ENCODE peak calls at places on chromosomes 13 and 19, in ten cellular contexts. One of them, this sample, is unnamed.

GRCh38 chr13:98275711-98276171 is 98.7 kb upstream of the RNF113B start:
- DNase-seq in tibial artery: no peak
- DNase-seq in CD8-positive, alpha-beta T cell: no peak
- DNase-seq in RWPE1: no peak
- DNase-seq in dorsolateral prefrontal cortex: no peak
- DNase-seq in osteocyte: no peak
- DNase-seq in cardiac fibroblast: no peak
- DNase-seq in breast epithelium: no peak
- DNase-seq in astrocyte of the cerebellum: no peak
- DNase-seq in Calu3: no peak
- DNase-seq in this sample: no peak

GRCh38 chr19:2455481-2456300 is 1.1 kb downstream of the LMNB2 start:
- DNase-seq in RWPE1: peak; percentile 42
- DNase-seq in osteocyte: peak; percentile 85
- DNase-seq in breast epithelium: no peak
- DNase-seq in cardiac fibroblast: no peak
- DNase-seq in astrocyte of the cerebellum: no peak
- DNase-seq in dorsolateral prefrontal cortex: peak; percentile 21
- DNase-seq in CD8-positive, alpha-beta T cell: peak; percentile 22
- DNase-seq in tibial artery: no peak
- DNase-seq in Calu3: no peak
- DNase-seq in this sample: peak; percentile 90

GRCh38 chr13:72634859-72635258 is 92.6 kb downstream of the MZT1 start:
- DNase-seq in astrocyte of the cerebellum: no peak
- DNase-seq in osteocyte: no peak
- DNase-seq in breast epithelium: no peak
- DNase-seq in cardiac fibroblast: no peak
- DNase-seq in CD8-positive, alpha-beta T cell: no peak
- DNase-seq in Calu3: no peak
- DNase-seq in dorsolateral prefrontal cortex: no peak
- DNase-seq in RWPE1: no peak
- DNase-seq in tibial artery: no peak
- DNase-seq in this sample: no peak

GRCh38 chr19:20171285-20171684 is 4.3 kb downstream of the ZNF486 start:
- DNase-seq in CD8-positive, alpha-beta T cell: no peak
- DNase-seq in RWPE1: peak; percentile 3
- DNase-seq in osteocyte: no peak
- DNase-seq in breast epithelium: no peak
- DNase-seq in astrocyte of the cerebellum: no peak
- DNase-seq in tibial artery: no peak
- DNase-seq in Calu3: no peak
- DNase-seq in dorsolateral prefrontal cortex: no peak
- DNase-seq in cardiac fibroblast: no peak
- DNase-seq in this sample: no peak

GRCh38 chr19:16921766-16922591 is 33.2 kb downstream of the F2RL3 start:
- DNase-seq in astrocyte of the cerebellum: no peak
- DNase-seq in dorsolateral prefrontal cortex: no peak
- DNase-seq in RWPE1: no peak
- DNase-seq in Calu3: no peak
- DNase-seq in breast epithelium: no peak
- DNase-seq in CD8-positive, alpha-beta T cell: no peak
- DNase-seq in osteocyte: no peak
- DNase-seq in cardiac fibroblast: no peak
- DNase-seq in tibial artery: no peak
- DNase-seq in this sample: peak; percentile 33

GRCh38 chr13:59247166-59247565 is 916.6 kb downstream of the DIAPH3 start:
- DNase-seq in osteocyte: no peak
- DNase-seq in tibial artery: no peak
- DNase-seq in Calu3: no peak
- DNase-seq in breast epithelium: no peak
- DNase-seq in dorsolateral prefrontal cortex: no peak
- DNase-seq in astrocyte of the cerebellum: no peak
- DNase-seq in CD8-positive, alpha-beta T cell: no peak
- DNase-seq in cardiac fibroblast: no peak
- DNase-seq in RWPE1: no peak
- DNase-seq in this sample: no peak

GRCh38 chr19:13156968-13157882 is 7.0 kb downstream of the IER2 start:
- DNase-seq in CD8-positive, alpha-beta T cell: no peak
- DNase-seq in breast epithelium: no peak
- DNase-seq in tibial artery: no peak
- DNase-seq in osteocyte: no peak
- DNase-seq in astrocyte of the cerebellum: no peak
- DNase-seq in cardiac fibroblast: peak; percentile 28
- DNase-seq in Calu3: no peak
- DNase-seq in RWPE1: no peak
- DNase-seq in dorsolateral prefrontal cortex: no peak
- DNase-seq in this sample: no peak

GRCh38 chr13:35699805-35700204 is 223.3 kb upstream of the MAB21L1 start:
- DNase-seq in breast epithelium: no peak
- DNase-seq in tibial artery: peak; percentile 50
- DNase-seq in dorsolateral prefrontal cortex: no peak
- DNase-seq in RWPE1: no peak
- DNase-seq in cardiac fibroblast: peak; percentile 24
- DNase-seq in Calu3: no peak
- DNase-seq in CD8-positive, alpha-beta T cell: no peak
- DNase-seq in astrocyte of the cerebellum: peak; percentile 40
- DNase-seq in osteocyte: no peak
- DNase-seq in this sample: no peak

GRCh38 chr13:41610426-41610825 is 153.1 kb downstream of the RGCC start:
- DNase-seq in tibial artery: no peak
- DNase-seq in breast epithelium: no peak
- DNase-seq in dorsolateral prefrontal cortex: no peak
- DNase-seq in CD8-positive, alpha-beta T cell: no peak
- DNase-seq in osteocyte: no peak
- DNase-seq in astrocyte of the cerebellum: peak; percentile 92
- DNase-seq in cardiac fibroblast: peak; percentile 93
- DNase-seq in Calu3: peak; percentile 49
- DNase-seq in RWPE1: peak; percentile 88
- DNase-seq in this sample: no peak

GRCh38 chr19:4693078-4693350 is 22.9 kb upstream of the MYDGF start:
- DNase-seq in tibial artery: no peak
- DNase-seq in osteocyte: no peak
- DNase-seq in dorsolateral prefrontal cortex: no peak
- DNase-seq in RWPE1: no peak
- DNase-seq in astrocyte of the cerebellum: no peak
- DNase-seq in cardiac fibroblast: no peak
- DNase-seq in CD8-positive, alpha-beta T cell: no peak
- DNase-seq in Calu3: no peak
- DNase-seq in breast epithelium: no peak
- DNase-seq in this sample: no peak

GRCh38 chr13:47135800-47136658 is 239.2 kb upstream of the HTR2A start:
- DNase-seq in astrocyte of the cerebellum: no peak
- DNase-seq in breast epithelium: no peak
- DNase-seq in Calu3: no peak
- DNase-seq in dorsolateral prefrontal cortex: no peak
- DNase-seq in osteocyte: no peak
- DNase-seq in cardiac fibroblast: no peak
- DNase-seq in CD8-positive, alpha-beta T cell: no peak
- DNase-seq in tibial artery: no peak
- DNase-seq in RWPE1: no peak
- DNase-seq in this sample: no peak

GRCh38 chr13:89897681-89898080 is 1449.8 kb upstream of the MIR17HG start:
- DNase-seq in tibial artery: no peak
- DNase-seq in astrocyte of the cerebellum: no peak
- DNase-seq in cardiac fibroblast: no peak
- DNase-seq in CD8-positive, alpha-beta T cell: no peak
- DNase-seq in RWPE1: no peak
- DNase-seq in osteocyte: no peak
- DNase-seq in breast epithelium: no peak
- DNase-seq in dorsolateral prefrontal cortex: no peak
- DNase-seq in Calu3: no peak
- DNase-seq in this sample: peak; percentile 19

DNA sequence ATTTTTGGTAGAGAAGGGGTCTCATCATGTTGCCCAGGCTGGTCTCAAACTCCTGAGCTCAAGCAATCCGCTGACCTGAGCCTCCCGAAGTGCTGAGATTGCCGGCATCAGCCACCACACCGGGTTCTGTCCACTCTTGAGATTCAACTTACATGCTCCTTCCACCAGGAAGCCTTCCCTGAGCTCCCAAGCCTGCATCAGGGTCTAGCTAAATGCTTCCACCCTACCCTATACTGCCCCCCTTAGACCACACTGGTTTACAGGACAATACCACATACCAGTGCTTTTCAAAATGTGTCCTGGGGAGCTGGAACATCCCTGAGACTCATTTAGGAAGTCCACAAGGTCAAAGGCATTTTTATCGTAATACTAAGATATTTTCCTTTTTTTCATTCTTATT is 15.1 kb upstream of the CACNG8 start:
- DNase-seq in breast epithelium: no peak
- DNase-seq in Calu3: peak; percentile 41
- DNase-seq in astrocyte of the cerebellum: no peak
- DNase-seq in osteocyte: no peak
- DNase-seq in CD8-positive, alpha-beta T cell: no peak
- DNase-seq in tibial artery: no peak
- DNase-seq in cardiac fibroblast: no peak
- DNase-seq in RWPE1: no peak
- DNase-seq in dorsolateral prefrontal cortex: no peak
- DNase-seq in this sample: no peak
- TF ChIP-seq CTCF in breast epithelium: no peak
- TF ChIP-seq CTCF in Calu3: no peak
- TF ChIP-seq CTCF in astrocyte of the cerebellum: no peak
- TF ChIP-seq CTCF in osteocyte: no peak
- TF ChIP-seq CTCF in CD8-positive, alpha-beta T cell: no peak
- TF ChIP-seq CTCF in tibial artery: no peak
- TF ChIP-seq CTCF in cardiac fibroblast: peak; percentile 18
- TF ChIP-seq CTCF in RWPE1: no peak
- TF ChIP-seq CTCF in dorsolateral prefrontal cortex: no peak
- TF ChIP-seq CTCF in this sample: no peak

GRCh38 chr13:48508001-48508400 is 24.9 kb downstream of the RCBTB2 start:
- DNase-seq in tibial artery: no peak
- DNase-seq in osteocyte: no peak
- DNase-seq in CD8-positive, alpha-beta T cell: no peak
- DNase-seq in Calu3: no peak
- DNase-seq in astrocyte of the cerebellum: no peak
- DNase-seq in dorsolateral prefrontal cortex: no peak
- DNase-seq in breast epithelium: no peak
- DNase-seq in RWPE1: peak; percentile 68
- DNase-seq in cardiac fibroblast: no peak
- DNase-seq in this sample: no peak

GRCh38 chr13:48504606-48505369 is 28.1 kb downstream of the RCBTB2 start:
- DNase-seq in tibial artery: no peak
- DNase-seq in Calu3: no peak
- DNase-seq in breast epithelium: no peak
- DNase-seq in RWPE1: no peak
- DNase-seq in cardiac fibroblast: no peak
- DNase-seq in osteocyte: no peak
- DNase-seq in CD8-positive, alpha-beta T cell: no peak
- DNase-seq in astrocyte of the cerebellum: no peak
- DNase-seq in dorsolateral prefrontal cortex: no peak
- DNase-seq in this sample: no peak

GRCh38 chr13:48506092-48506701 is 26.7 kb downstream of the RCBTB2 start:
- DNase-seq in dorsolateral prefrontal cortex: no peak
- DNase-seq in CD8-positive, alpha-beta T cell: no peak
- DNase-seq in RWPE1: no peak
- DNase-seq in breast epithelium: no peak
- DNase-seq in osteocyte: no peak
- DNase-seq in astrocyte of the cerebellum: no peak
- DNase-seq in cardiac fibroblast: no peak
- DNase-seq in tibial artery: no peak
- DNase-seq in Calu3: no peak
- DNase-seq in this sample: no peak

GRCh38 chr13:48507024-48507423 is 25.9 kb downstream of the RCBTB2 start:
- DNase-seq in osteocyte: no peak
- DNase-seq in dorsolateral prefrontal cortex: no peak
- DNase-seq in tibial artery: no peak
- DNase-seq in cardiac fibroblast: no peak
- DNase-seq in breast epithelium: peak; percentile 88
- DNase-seq in RWPE1: peak; percentile 38
- DNase-seq in astrocyte of the cerebellum: no peak
- DNase-seq in CD8-positive, alpha-beta T cell: no peak
- DNase-seq in Calu3: no peak
- DNase-seq in this sample: no peak

DNA sequence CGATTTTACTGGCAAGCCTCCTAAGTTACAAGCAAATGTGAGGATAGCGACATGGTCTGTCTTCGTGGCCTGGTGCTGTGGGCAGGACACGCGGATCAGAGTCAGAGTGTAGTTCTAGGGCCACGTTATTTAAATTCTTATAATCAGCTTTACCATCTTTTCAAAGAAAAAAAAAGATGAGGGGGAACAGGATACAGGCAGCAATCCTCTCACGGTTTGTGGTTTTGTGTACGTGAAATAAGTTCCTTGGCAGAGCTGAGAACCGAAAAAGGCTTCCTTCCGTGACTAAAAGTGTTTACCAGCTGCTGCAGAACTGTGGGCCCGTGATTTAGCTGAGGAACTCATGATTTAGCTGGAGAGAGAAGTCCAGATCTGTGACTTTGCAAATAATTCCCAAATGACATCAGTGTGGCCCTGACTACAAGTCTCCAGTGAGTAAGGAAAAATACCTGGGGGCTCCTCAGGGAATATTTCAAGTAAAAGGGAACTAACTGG is 27.2 kb downstream of the RCBTB2 start:
- DNase-seq in tibial artery: peak; percentile 65
- DNase-seq in dorsolateral prefrontal cortex: peak; percentile 50
- DNase-seq in cardiac fibroblast: no peak
- DNase-seq in CD8-positive, alpha-beta T cell: peak; percentile 36
- DNase-seq in Calu3: no peak
- DNase-seq in astrocyte of the cerebellum: no peak
- DNase-seq in breast epithelium: no peak
- DNase-seq in RWPE1: no peak
- DNase-seq in osteocyte: no peak
- DNase-seq in this sample: peak; percentile 56
- TF ChIP-seq CTCF in tibial artery: no peak
- TF ChIP-seq CTCF in dorsolateral prefrontal cortex: no peak
- TF ChIP-seq CTCF in cardiac fibroblast: no peak
- TF ChIP-seq CTCF in CD8-positive, alpha-beta T cell: no peak
- TF ChIP-seq CTCF in Calu3: no peak
- TF ChIP-seq CTCF in astrocyte of the cerebellum: no peak
- TF ChIP-seq CTCF in breast epithelium: no peak
- TF ChIP-seq CTCF in RWPE1: no peak
- TF ChIP-seq CTCF in osteocyte: no peak
- TF ChIP-seq CTCF in this sample: no peak

GRCh38 chr19:38044267-38045111 is 137.5 kb downstream of the SIPA1L3 start:
- DNase-seq in osteocyte: no peak
- DNase-seq in astrocyte of the cerebellum: no peak
- DNase-seq in tibial artery: no peak
- DNase-seq in breast epithelium: no peak
- DNase-seq in CD8-positive, alpha-beta T cell: no peak
- DNase-seq in RWPE1: peak; percentile 26
- DNase-seq in cardiac fibroblast: peak; percentile 39
- DNase-seq in Calu3: no peak
- DNase-seq in dorsolateral prefrontal cortex: no peak
- DNase-seq in this sample: peak; percentile 32
- TF ChIP-seq CTCF in osteocyte: no peak
- TF ChIP-seq CTCF in astrocyte of the cerebellum: no peak
- TF ChIP-seq CTCF in tibial artery: no peak
- TF ChIP-seq CTCF in breast epithelium: no peak
- TF ChIP-seq CTCF in CD8-positive, alpha-beta T cell: no peak
- TF ChIP-seq CTCF in RWPE1: no peak
- TF ChIP-seq CTCF in cardiac fibroblast: peak; percentile 5
- TF ChIP-seq CTCF in Calu3: no peak
- TF ChIP-seq CTCF in dorsolateral prefrontal cortex: no peak
- TF ChIP-seq CTCF in this sample: no peak

DNA sequence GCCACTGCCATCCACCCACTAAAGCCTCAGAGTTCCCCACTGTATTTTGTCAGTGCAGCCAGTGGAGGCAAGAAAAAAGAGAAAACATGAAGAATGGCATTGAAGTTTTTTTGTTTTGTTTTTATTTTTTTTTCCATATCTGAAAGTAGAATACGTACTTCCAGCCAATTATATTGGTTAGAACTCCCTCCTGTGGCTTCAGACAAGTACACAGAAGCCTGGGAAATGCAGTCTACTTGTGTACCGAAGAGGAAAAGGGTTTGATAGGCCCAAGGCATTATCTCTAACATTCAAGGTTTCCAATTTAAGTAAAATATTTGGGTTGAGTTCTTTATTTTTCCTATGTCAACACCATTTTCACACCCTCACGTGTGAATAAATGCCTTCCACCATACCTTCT is 696.2 kb upstream of the GPC6 start:
- DNase-seq in tibial artery: no peak
- DNase-seq in breast epithelium: no peak
- DNase-seq in dorsolateral prefrontal cortex: no peak
- DNase-seq in osteocyte: no peak
- DNase-seq in RWPE1: no peak
- DNase-seq in cardiac fibroblast: peak; percentile 13
- DNase-seq in Calu3: no peak
- DNase-seq in CD8-positive, alpha-beta T cell: no peak
- DNase-seq in astrocyte of the cerebellum: no peak
- DNase-seq in this sample: no peak
- TF ChIP-seq CTCF in tibial artery: no peak
- TF ChIP-seq CTCF in breast epithelium: no peak
- TF ChIP-seq CTCF in dorsolateral prefrontal cortex: no peak
- TF ChIP-seq CTCF in osteocyte: no peak
- TF ChIP-seq CTCF in RWPE1: no peak
- TF ChIP-seq CTCF in cardiac fibroblast: no peak
- TF ChIP-seq CTCF in Calu3: no peak
- TF ChIP-seq CTCF in CD8-positive, alpha-beta T cell: no peak
- TF ChIP-seq CTCF in astrocyte of the cerebellum: no peak
- TF ChIP-seq CTCF in this sample: no peak